ENCODE peak calls at places on chromosomes 13 and 19, in eight cellular contexts. One of them, this sample, is unnamed.

GRCh38 chr19:50435627-50436026 is 2.9 kb downstream of the MYBPC2 start:
- DNase-seq in adrenal gland: no peak
- DNase-seq in breast epithelium: no peak
- DNase-seq in cardiac fibroblast: no peak
- DNase-seq in heart right ventricle: no peak
- DNase-seq in GM13977: no peak
- DNase-seq in B cell: no peak
- DNase-seq in body of pancreas: no peak
- DNase-seq in this sample: no peak

GRCh38 chr19:46970815-46971214 is 48.8 kb upstream of the NPAS1 start:
- DNase-seq in adrenal gland: no peak
- DNase-seq in breast epithelium: no peak
- DNase-seq in cardiac fibroblast: peak
- DNase-seq in heart right ventricle: peak
- DNase-seq in GM13977: no peak
- DNase-seq in B cell: no peak
- DNase-seq in body of pancreas: no peak
- DNase-seq in this sample: no peak

GRCh38 chr13:98454389-98454881 is 122.5 kb downstream of the STK24 start:
- DNase-seq in adrenal gland: peak
- DNase-seq in breast epithelium: no peak
- DNase-seq in cardiac fibroblast: peak
- DNase-seq in heart right ventricle: no peak
- DNase-seq in GM13977: no peak
- DNase-seq in B cell: no peak
- DNase-seq in body of pancreas: no peak
- DNase-seq in this sample: no peak

GRCh38 chr19:604355-604754 is 14.7 kb downstream of the HCN2 start:
- DNase-seq in adrenal gland: no peak
- DNase-seq in breast epithelium: no peak
- DNase-seq in cardiac fibroblast: peak
- DNase-seq in heart right ventricle: no peak
- DNase-seq in GM13977: no peak
- DNase-seq in B cell: no peak
- DNase-seq in body of pancreas: no peak
- DNase-seq in this sample: peak

GRCh38 chr13:106490887-106491321 is 44.6 kb downstream of the EFNB2 start:
- DNase-seq in adrenal gland: no peak
- DNase-seq in breast epithelium: no peak
- DNase-seq in cardiac fibroblast: no peak
- DNase-seq in heart right ventricle: no peak
- DNase-seq in GM13977: no peak
- DNase-seq in B cell: no peak
- DNase-seq in body of pancreas: no peak
- DNase-seq in this sample: no peak

GRCh38 chr19:16026756-16027155 is 49.5 kb upstream of the TPM4 start:
- DNase-seq in adrenal gland: no peak
- DNase-seq in breast epithelium: no peak
- DNase-seq in cardiac fibroblast: no peak
- DNase-seq in heart right ventricle: no peak
- DNase-seq in GM13977: no peak
- DNase-seq in B cell: peak
- DNase-seq in body of pancreas: no peak
- DNase-seq in this sample: no peak

GRCh38 chr13:112842343-112842856 is 126.6 kb upstream of the MCF2L start:
- DNase-seq in adrenal gland: no peak
- DNase-seq in breast epithelium: no peak
- DNase-seq in cardiac fibroblast: peak
- DNase-seq in heart right ventricle: peak
- DNase-seq in GM13977: peak
- DNase-seq in B cell: no peak
- DNase-seq in body of pancreas: no peak
- DNase-seq in this sample: peak

GRCh38 chr19:50933640-50934039 is 19.2 kb downstream of the KLK5 start:
- DNase-seq in adrenal gland: no peak
- DNase-seq in breast epithelium: no peak
- DNase-seq in cardiac fibroblast: peak
- DNase-seq in heart right ventricle: no peak
- DNase-seq in GM13977: no peak
- DNase-seq in B cell: no peak
- DNase-seq in body of pancreas: no peak
- DNase-seq in this sample: no peak

GRCh38 chr13:30667014-30667413 is 49.3 kb downstream of the USPL1 start:
- DNase-seq in adrenal gland: no peak
- DNase-seq in breast epithelium: no peak
- DNase-seq in cardiac fibroblast: no peak
- DNase-seq in heart right ventricle: no peak
- DNase-seq in GM13977: no peak
- DNase-seq in B cell: no peak
- DNase-seq in body of pancreas: no peak
- DNase-seq in this sample: no peak

GRCh38 chr19:17779281-17779930 is 15.5 kb upstream of the B3GNT3 start:
- DNase-seq in adrenal gland: peak
- DNase-seq in breast epithelium: no peak
- DNase-seq in cardiac fibroblast: peak
- DNase-seq in heart right ventricle: no peak
- DNase-seq in GM13977: no peak
- DNase-seq in B cell: no peak
- DNase-seq in body of pancreas: no peak
- DNase-seq in this sample: no peak

GRCh38 chr19:13002389-13002898 is 7.2 kb downstream of the NFIX start:
- DNase-seq in adrenal gland: no peak
- DNase-seq in breast epithelium: no peak
- DNase-seq in cardiac fibroblast: no peak
- DNase-seq in heart right ventricle: peak
- DNase-seq in GM13977: no peak
- DNase-seq in B cell: no peak
- DNase-seq in body of pancreas: peak
- DNase-seq in this sample: no peak

GRCh38 chr19:21468791-21469190 is 36.6 kb upstream of the ZNF429 start:
- DNase-seq in adrenal gland: no peak
- DNase-seq in breast epithelium: no peak
- DNase-seq in cardiac fibroblast: no peak
- DNase-seq in heart right ventricle: no peak
- DNase-seq in GM13977: peak
- DNase-seq in B cell: no peak
- DNase-seq in body of pancreas: peak
- DNase-seq in this sample: no peak

GRCh38 chr13:63625869-63626268 is 2210.2 kb upstream of the PCDH20 start:
- DNase-seq in adrenal gland: no peak
- DNase-seq in breast epithelium: no peak
- DNase-seq in cardiac fibroblast: peak
- DNase-seq in heart right ventricle: no peak
- DNase-seq in GM13977: no peak
- DNase-seq in B cell: no peak
- DNase-seq in body of pancreas: no peak
- DNase-seq in this sample: no peak

GRCh38 chr19:43763473-43763939 is 8.7 kb upstream of the SMG9 start:
- DNase-seq in adrenal gland: peak
- DNase-seq in breast epithelium: no peak
- DNase-seq in cardiac fibroblast: peak
- DNase-seq in heart right ventricle: no peak
- DNase-seq in GM13977: no peak
- DNase-seq in B cell: no peak
- DNase-seq in body of pancreas: no peak
- DNase-seq in this sample: no peak

GRCh38 chr19:55304279-55304978 is 20.6 kb downstream of the BRSK1 start:
- DNase-seq in adrenal gland: no peak
- DNase-seq in breast epithelium: no peak
- DNase-seq in cardiac fibroblast: peak
- DNase-seq in heart right ventricle: no peak
- DNase-seq in GM13977: peak
- DNase-seq in B cell: peak
- DNase-seq in body of pancreas: peak
- DNase-seq in this sample: peak

GRCh38 chr13:24741016-24741662 is 22.8 kb upstream of the RNF17 start:
- DNase-seq in adrenal gland: no peak
- DNase-seq in breast epithelium: no peak
- DNase-seq in cardiac fibroblast: no peak
- DNase-seq in heart right ventricle: no peak
- DNase-seq in GM13977: no peak
- DNase-seq in B cell: no peak
- DNase-seq in body of pancreas: no peak
- DNase-seq in this sample: peak
- TF ChIP-seq CTCF in adrenal gland: no peak
- TF ChIP-seq CTCF in breast epithelium: no peak
- TF ChIP-seq CTCF in cardiac fibroblast: peak
- TF ChIP-seq CTCF in heart right ventricle: no peak
- TF ChIP-seq CTCF in GM13977: peak
- TF ChIP-seq CTCF in B cell: no peak
- TF ChIP-seq CTCF in body of pancreas: no peak
- TF ChIP-seq CTCF in this sample: no peak

GRCh38 chr19:40517248-40517647 is 50.4 kb downstream of the SPTBN4 start:
- DNase-seq in adrenal gland: no peak
- DNase-seq in breast epithelium: no peak
- DNase-seq in cardiac fibroblast: no peak
- DNase-seq in heart right ventricle: no peak
- DNase-seq in GM13977: no peak
- DNase-seq in B cell: no peak
- DNase-seq in body of pancreas: no peak
- DNase-seq in this sample: no peak

GRCh38 chr19:40524133-40524549 is 52.5 kb upstream of the SHKBP1 start:
- DNase-seq in adrenal gland: no peak
- DNase-seq in breast epithelium: no peak
- DNase-seq in cardiac fibroblast: no peak
- DNase-seq in heart right ventricle: no peak
- DNase-seq in GM13977: no peak
- DNase-seq in B cell: no peak
- DNase-seq in body of pancreas: no peak
- DNase-seq in this sample: no peak

GRCh38 chr19:40521276-40521675 is 54.5 kb downstream of the SPTBN4 start:
- DNase-seq in adrenal gland: no peak
- DNase-seq in breast epithelium: no peak
- DNase-seq in cardiac fibroblast: peak
- DNase-seq in heart right ventricle: no peak
- DNase-seq in GM13977: no peak
- DNase-seq in B cell: no peak
- DNase-seq in body of pancreas: no peak
- DNase-seq in this sample: no peak

GRCh38 chr19:40523322-40524047 is 53.2 kb upstream of the SHKBP1 start:
- DNase-seq in adrenal gland: peak
- DNase-seq in breast epithelium: no peak
- DNase-seq in cardiac fibroblast: peak
- DNase-seq in heart right ventricle: peak
- DNase-seq in GM13977: peak
- DNase-seq in B cell: no peak
- DNase-seq in body of pancreas: peak
- DNase-seq in this sample: peak

GRCh38 chr19:40519352-40520322 is 52.8 kb downstream of the SPTBN4 start:
- DNase-seq in adrenal gland: no peak
- DNase-seq in breast epithelium: no peak
- DNase-seq in cardiac fibroblast: peak
- DNase-seq in heart right ventricle: peak
- DNase-seq in GM13977: no peak
- DNase-seq in B cell: no peak
- DNase-seq in body of pancreas: peak
- DNase-seq in this sample: no peak
- TF ChIP-seq CTCF in adrenal gland: no peak
- TF ChIP-seq CTCF in breast epithelium: no peak
- TF ChIP-seq CTCF in cardiac fibroblast: no peak
- TF ChIP-seq CTCF in heart right ventricle: no peak
- TF ChIP-seq CTCF in GM13977: no peak
- TF ChIP-seq CTCF in B cell: no peak
- TF ChIP-seq CTCF in body of pancreas: no peak
- TF ChIP-seq CTCF in this sample: no peak

GRCh38 chr19:33175886-33176669 is 18.1 kb upstream of the LRP3 start:
- DNase-seq in adrenal gland: no peak
- DNase-seq in breast epithelium: no peak
- DNase-seq in cardiac fibroblast: no peak
- DNase-seq in heart right ventricle: no peak
- DNase-seq in GM13977: peak
- DNase-seq in B cell: peak
- DNase-seq in body of pancreas: no peak
- DNase-seq in this sample: no peak

GRCh38 chr19:33174186-33174585 is 19.9 kb upstream of the LRP3 start:
- DNase-seq in adrenal gland: no peak
- DNase-seq in breast epithelium: no peak
- DNase-seq in cardiac fibroblast: no peak
- DNase-seq in heart right ventricle: no peak
- DNase-seq in GM13977: no peak
- DNase-seq in B cell: no peak
- DNase-seq in body of pancreas: no peak
- DNase-seq in this sample: no peak

GRCh38 chr19:33176670-33177416 is 17.3 kb upstream of the LRP3 start:
- DNase-seq in adrenal gland: peak
- DNase-seq in breast epithelium: peak
- DNase-seq in cardiac fibroblast: peak
- DNase-seq in heart right ventricle: peak
- DNase-seq in GM13977: peak
- DNase-seq in B cell: peak
- DNase-seq in body of pancreas: peak
- DNase-seq in this sample: peak

GRCh38 chr19:33175156-33175782 is 18.9 kb upstream of the LRP3 start:
- DNase-seq in adrenal gland: no peak
- DNase-seq in breast epithelium: no peak
- DNase-seq in cardiac fibroblast: no peak
- DNase-seq in heart right ventricle: no peak
- DNase-seq in GM13977: peak
- DNase-seq in B cell: no peak
- DNase-seq in body of pancreas: no peak
- DNase-seq in this sample: no peak

GRCh38 chr19:33177417-33177976 is 16.6 kb upstream of the LRP3 start:
- DNase-seq in adrenal gland: peak
- DNase-seq in breast epithelium: peak
- DNase-seq in cardiac fibroblast: no peak
- DNase-seq in heart right ventricle: no peak
- DNase-seq in GM13977: peak
- DNase-seq in B cell: no peak
- DNase-seq in body of pancreas: no peak
- DNase-seq in this sample: peak
- TF ChIP-seq CTCF in adrenal gland: peak
- TF ChIP-seq CTCF in breast epithelium: peak
- TF ChIP-seq CTCF in cardiac fibroblast: peak
- TF ChIP-seq CTCF in heart right ventricle: peak
- TF ChIP-seq CTCF in GM13977: peak
- TF ChIP-seq CTCF in B cell: peak
- TF ChIP-seq CTCF in body of pancreas: peak
- TF ChIP-seq CTCF in this sample: peak

GRCh38 chr19:28634031-28634328 is 579.0 kb downstream of the UQCRFS1 start:
- DNase-seq in adrenal gland: no peak
- DNase-seq in breast epithelium: no peak
- DNase-seq in cardiac fibroblast: no peak
- DNase-seq in heart right ventricle: no peak
- DNase-seq in GM13977: no peak
- DNase-seq in B cell: no peak
- DNase-seq in body of pancreas: no peak
- DNase-seq in this sample: no peak
- TF ChIP-seq CTCF in adrenal gland: no peak
- TF ChIP-seq CTCF in breast epithelium: no peak
- TF ChIP-seq CTCF in cardiac fibroblast: no peak
- TF ChIP-seq CTCF in heart right ventricle: no peak
- TF ChIP-seq CTCF in GM13977: no peak
- TF ChIP-seq CTCF in B cell: peak
- TF ChIP-seq CTCF in body of pancreas: no peak
- TF ChIP-seq CTCF in this sample: no peak

DNA sequence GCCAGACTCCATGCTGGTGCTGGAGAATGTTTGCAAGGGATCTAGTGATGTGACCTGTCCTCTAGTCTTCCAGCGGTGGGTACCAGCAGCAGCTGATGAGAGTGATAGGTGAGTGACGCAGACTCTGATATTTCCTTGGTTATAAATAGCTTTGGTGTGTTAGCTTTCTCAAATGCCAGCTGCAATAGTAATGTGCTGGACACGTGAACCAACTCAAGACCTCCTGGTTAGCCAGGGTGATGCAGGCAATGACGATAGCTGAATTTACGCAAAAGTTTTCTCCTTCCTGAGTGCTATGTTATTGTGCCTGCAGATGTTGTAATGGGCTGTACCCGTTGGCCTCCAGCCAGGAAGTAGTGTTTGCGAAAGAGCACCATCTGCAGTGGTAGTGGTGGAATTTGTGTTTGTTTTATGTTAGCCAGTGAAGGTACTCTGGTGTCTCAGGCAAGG is 129.5 kb downstream of the CYSLTR2 start:
- DNase-seq in adrenal gland: peak
- DNase-seq in breast epithelium: no peak
- DNase-seq in cardiac fibroblast: peak
- DNase-seq in heart right ventricle: peak
- DNase-seq in GM13977: no peak
- DNase-seq in B cell: no peak
- DNase-seq in body of pancreas: peak
- DNase-seq in this sample: no peak
- TF ChIP-seq CTCF in adrenal gland: no peak
- TF ChIP-seq CTCF in breast epithelium: no peak
- TF ChIP-seq CTCF in cardiac fibroblast: no peak
- TF ChIP-seq CTCF in heart right ventricle: no peak
- TF ChIP-seq CTCF in GM13977: no peak
- TF ChIP-seq CTCF in B cell: no peak
- TF ChIP-seq CTCF in body of pancreas: no peak
- TF ChIP-seq CTCF in this sample: no peak